ENCODE peak calls at places on chromosomes 16 and 17, in seven cellular contexts. One of them, this sample, is unnamed.

GRCh38 chr17:60154616-60155426 is 5.0 kb downstream of the CA4 start:
- DNase-seq in heart right ventricle: peak
- DNase-seq in fibroblast of lung: peak
- DNase-seq in neural progenitor cell: no peak
- DNase-seq in neuronal stem cell: no peak
- DNase-seq in RWPE2: no peak
- DNase-seq in stomach: peak
- DNase-seq in this sample: peak

GRCh38 chr16:11618107-11618717 is 31.5 kb upstream of the LITAF start:
- DNase-seq in heart right ventricle: no peak
- DNase-seq in fibroblast of lung: no peak
- DNase-seq in neural progenitor cell: no peak
- DNase-seq in neuronal stem cell: no peak
- DNase-seq in RWPE2: no peak
- DNase-seq in stomach: no peak
- DNase-seq in this sample: no peak

GRCh38 chr16:82880361-82880760 is 253.6 kb downstream of the CDH13 start:
- DNase-seq in heart right ventricle: no peak
- DNase-seq in fibroblast of lung: no peak
- DNase-seq in neural progenitor cell: no peak
- DNase-seq in neuronal stem cell: no peak
- DNase-seq in RWPE2: no peak
- DNase-seq in stomach: no peak
- DNase-seq in this sample: peak

GRCh38 chr16:65038125-65038524 is 83.7 kb downstream of the CDH11 start:
- DNase-seq in heart right ventricle: no peak
- DNase-seq in fibroblast of lung: no peak
- DNase-seq in neural progenitor cell: peak
- DNase-seq in neuronal stem cell: no peak
- DNase-seq in RWPE2: no peak
- DNase-seq in stomach: no peak
- DNase-seq in this sample: no peak

GRCh38 chr17:74646231-74646630 is 22.7 kb upstream of the CD300E start:
- DNase-seq in heart right ventricle: no peak
- DNase-seq in fibroblast of lung: peak
- DNase-seq in neural progenitor cell: no peak
- DNase-seq in neuronal stem cell: no peak
- DNase-seq in RWPE2: no peak
- DNase-seq in stomach: no peak
- DNase-seq in this sample: peak

GRCh38 chr17:728911-729310 is 3.5 kb upstream of the TLCD3A start:
- DNase-seq in heart right ventricle: no peak
- DNase-seq in fibroblast of lung: no peak
- DNase-seq in neural progenitor cell: no peak
- DNase-seq in neuronal stem cell: no peak
- DNase-seq in RWPE2: peak
- DNase-seq in stomach: peak
- DNase-seq in this sample: no peak

GRCh38 chr17:1847191-1847590 is 17.4 kb downstream of the RPA1 start:
- DNase-seq in heart right ventricle: peak
- DNase-seq in fibroblast of lung: no peak
- DNase-seq in neural progenitor cell: no peak
- DNase-seq in neuronal stem cell: no peak
- DNase-seq in RWPE2: no peak
- DNase-seq in stomach: no peak
- DNase-seq in this sample: peak

GRCh38 chr16:1613728-1614225 is 1.6 kb downstream of the CRAMP1 start:
- DNase-seq in heart right ventricle: no peak
- DNase-seq in fibroblast of lung: no peak
- DNase-seq in neural progenitor cell: peak
- DNase-seq in neuronal stem cell: peak
- DNase-seq in RWPE2: no peak
- DNase-seq in stomach: peak
- DNase-seq in this sample: peak

GRCh38 chr17:45131294-45131615 is 1.1 kb downstream of the PLCD3 start:
- DNase-seq in heart right ventricle: no peak
- DNase-seq in fibroblast of lung: no peak
- DNase-seq in neural progenitor cell: no peak
- DNase-seq in neuronal stem cell: no peak
- DNase-seq in RWPE2: no peak
- DNase-seq in stomach: no peak
- DNase-seq in this sample: no peak

GRCh38 chr17:45129426-45129939 is 2.8 kb downstream of the PLCD3 start:
- DNase-seq in heart right ventricle: no peak
- DNase-seq in fibroblast of lung: no peak
- DNase-seq in neural progenitor cell: peak
- DNase-seq in neuronal stem cell: no peak
- DNase-seq in RWPE2: no peak
- DNase-seq in stomach: no peak
- DNase-seq in this sample: no peak

GRCh38 chr17:45129940-45130639 is 2.2 kb downstream of the PLCD3 start:
- DNase-seq in heart right ventricle: no peak
- DNase-seq in fibroblast of lung: no peak
- DNase-seq in neural progenitor cell: no peak
- DNase-seq in neuronal stem cell: no peak
- DNase-seq in RWPE2: no peak
- DNase-seq in stomach: peak
- DNase-seq in this sample: no peak

GRCh38 chr17:45131616-45132301 is 556 bp downstream of the PLCD3 start:
- DNase-seq in heart right ventricle: peak
- DNase-seq in fibroblast of lung: no peak
- DNase-seq in neural progenitor cell: peak
- DNase-seq in neuronal stem cell: peak
- DNase-seq in RWPE2: no peak
- DNase-seq in stomach: peak
- DNase-seq in this sample: peak

DNA sequence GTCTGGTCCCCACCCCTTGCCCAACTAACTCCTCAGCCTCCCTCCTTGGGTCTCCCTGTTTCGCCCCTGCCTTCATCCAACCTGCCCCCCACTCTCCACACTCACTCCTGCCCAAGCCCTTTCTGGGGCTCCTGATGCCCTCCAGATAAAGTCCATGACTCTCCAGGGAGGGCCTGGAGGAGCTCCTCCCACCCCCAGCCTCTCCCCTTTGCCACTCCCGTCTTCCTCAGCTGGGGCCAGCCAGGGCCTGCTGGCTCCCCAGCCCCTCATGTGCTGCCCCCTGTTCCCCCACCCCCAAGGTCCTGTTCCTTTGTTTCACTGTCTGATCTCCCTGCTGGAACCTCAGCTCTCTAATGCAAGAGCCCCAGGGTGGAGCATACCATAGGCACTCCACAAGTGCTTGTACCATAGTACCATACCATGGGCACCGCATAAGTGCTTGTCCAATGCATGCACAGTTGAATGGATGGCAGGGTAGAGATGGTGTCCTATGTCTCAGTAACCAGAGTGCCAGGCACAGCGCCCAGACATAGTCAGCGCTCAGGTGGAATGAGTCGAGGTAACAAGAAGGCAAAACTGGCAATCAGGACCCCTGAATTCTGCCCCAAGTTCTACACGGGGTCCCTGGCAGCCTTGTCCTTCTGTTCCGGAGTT is 1.5 kb downstream of the PLCD3 start:
- DNase-seq in heart right ventricle: no peak
- DNase-seq in fibroblast of lung: no peak
- DNase-seq in neural progenitor cell: no peak
- DNase-seq in neuronal stem cell: no peak
- DNase-seq in RWPE2: no peak
- DNase-seq in stomach: no peak
- DNase-seq in this sample: no peak
- H3K4me3 ChIP-seq in heart right ventricle: peak
- H3K4me3 ChIP-seq in fibroblast of lung: no peak
- H3K4me3 ChIP-seq in neural progenitor cell: no peak
- H3K4me3 ChIP-seq in neuronal stem cell: no peak
- H3K4me3 ChIP-seq in RWPE2: no peak
- H3K4me3 ChIP-seq in stomach: peak
- H3K4me3 ChIP-seq in this sample: no peak

GRCh38 chr17:41772218-41772585 is 14.3 kb downstream of the JUP start:
- DNase-seq in heart right ventricle: no peak
- DNase-seq in fibroblast of lung: no peak
- DNase-seq in neural progenitor cell: no peak
- DNase-seq in neuronal stem cell: no peak
- DNase-seq in RWPE2: peak
- DNase-seq in stomach: peak
- DNase-seq in this sample: no peak
- H3K4me3 ChIP-seq in heart right ventricle: no peak
- H3K4me3 ChIP-seq in fibroblast of lung: no peak
- H3K4me3 ChIP-seq in neural progenitor cell: no peak
- H3K4me3 ChIP-seq in neuronal stem cell: no peak
- H3K4me3 ChIP-seq in RWPE2: no peak
- H3K4me3 ChIP-seq in stomach: no peak
- H3K4me3 ChIP-seq in this sample: no peak

GRCh38 chr16:70750893-70751467 is 50.0 kb downstream of the VAC14 start:
- DNase-seq in heart right ventricle: peak
- DNase-seq in fibroblast of lung: peak
- DNase-seq in neural progenitor cell: no peak
- DNase-seq in neuronal stem cell: no peak
- DNase-seq in RWPE2: no peak
- DNase-seq in stomach: peak
- DNase-seq in this sample: peak

GRCh38 chr16:70747703-70748631 is 53.0 kb downstream of the VAC14 start:
- DNase-seq in heart right ventricle: no peak
- DNase-seq in fibroblast of lung: peak
- DNase-seq in neural progenitor cell: no peak
- DNase-seq in neuronal stem cell: no peak
- DNase-seq in RWPE2: no peak
- DNase-seq in stomach: no peak
- DNase-seq in this sample: peak

GRCh38 chr16:70749006-70749678 is 51.8 kb downstream of the VAC14 start:
- DNase-seq in heart right ventricle: no peak
- DNase-seq in fibroblast of lung: no peak
- DNase-seq in neural progenitor cell: no peak
- DNase-seq in neuronal stem cell: no peak
- DNase-seq in RWPE2: no peak
- DNase-seq in stomach: peak
- DNase-seq in this sample: no peak

GRCh38 chr16:70751593-70751992 is 49.4 kb downstream of the VAC14 start:
- DNase-seq in heart right ventricle: no peak
- DNase-seq in fibroblast of lung: no peak
- DNase-seq in neural progenitor cell: no peak
- DNase-seq in neuronal stem cell: no peak
- DNase-seq in RWPE2: no peak
- DNase-seq in stomach: peak
- DNase-seq in this sample: no peak

DNA sequence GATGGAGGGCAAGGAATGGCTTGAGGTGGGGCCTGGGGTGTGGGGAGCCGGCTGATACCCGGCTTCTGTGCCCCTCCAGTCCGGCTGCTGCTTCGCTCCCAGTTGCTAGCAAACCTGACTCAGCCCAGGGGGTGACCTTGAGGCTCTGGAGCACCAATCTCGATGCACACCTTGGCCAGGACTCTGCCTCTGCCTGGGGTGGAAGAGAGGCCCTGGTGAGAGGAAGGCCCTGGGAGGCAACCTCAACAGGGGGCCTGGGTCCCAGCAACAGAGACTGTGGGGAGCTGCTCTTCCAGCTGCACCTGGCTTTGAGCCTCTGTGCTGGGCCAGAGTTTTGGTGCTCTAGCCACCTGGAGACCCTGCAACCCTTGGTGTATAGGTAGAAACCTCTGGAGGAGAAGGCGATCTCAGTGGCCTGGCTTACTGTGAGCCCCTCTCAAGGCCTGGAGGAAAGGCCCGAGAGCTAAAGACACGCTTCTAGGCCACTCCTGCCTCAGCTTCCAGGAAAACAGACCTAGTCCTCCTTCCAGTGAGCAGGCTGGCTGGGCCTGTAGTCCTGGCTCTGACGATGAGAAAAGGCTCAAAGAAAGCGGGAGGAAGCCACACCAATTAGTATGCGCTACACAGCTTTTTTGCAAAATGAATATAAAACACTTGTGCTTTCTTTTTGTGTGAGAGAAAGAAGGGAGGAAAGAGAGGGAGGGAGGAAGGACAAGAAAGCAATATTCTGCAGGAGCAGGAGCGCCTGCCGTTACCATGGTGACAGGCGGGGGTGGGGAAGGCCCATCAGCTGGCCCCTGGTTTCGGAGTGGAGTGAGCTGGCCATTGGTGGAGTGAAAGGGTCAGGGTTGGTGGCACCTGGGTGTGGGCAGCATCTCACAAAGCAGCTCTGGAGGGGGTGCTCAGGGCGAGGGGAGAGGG is 51.0 kb downstream of the VAC14 start:
- DNase-seq in heart right ventricle: no peak
- DNase-seq in fibroblast of lung: no peak
- DNase-seq in neural progenitor cell: peak
- DNase-seq in neuronal stem cell: no peak
- DNase-seq in RWPE2: no peak
- DNase-seq in stomach: no peak
- DNase-seq in this sample: no peak
- H3K4me3 ChIP-seq in heart right ventricle: no peak
- H3K4me3 ChIP-seq in fibroblast of lung: no peak
- H3K4me3 ChIP-seq in neural progenitor cell: no peak
- H3K4me3 ChIP-seq in neuronal stem cell: no peak
- H3K4me3 ChIP-seq in RWPE2: no peak
- H3K4me3 ChIP-seq in stomach: no peak
- H3K4me3 ChIP-seq in this sample: no peak

GRCh38 chr17:61312406-61313295 is 87.0 kb upstream of the TBX2 start:
- DNase-seq in heart right ventricle: no peak
- DNase-seq in fibroblast of lung: no peak
- DNase-seq in neural progenitor cell: no peak
- DNase-seq in neuronal stem cell: no peak
- DNase-seq in RWPE2: no peak
- DNase-seq in stomach: no peak
- DNase-seq in this sample: no peak

GRCh38 chr17:61313515-61314326 is 85.9 kb upstream of the TBX2 start:
- DNase-seq in heart right ventricle: peak
- DNase-seq in fibroblast of lung: no peak
- DNase-seq in neural progenitor cell: no peak
- DNase-seq in neuronal stem cell: no peak
- DNase-seq in RWPE2: no peak
- DNase-seq in stomach: no peak
- DNase-seq in this sample: no peak

GRCh38 chr17:61317779-61318178 is 81.9 kb upstream of the TBX2 start:
- DNase-seq in heart right ventricle: no peak
- DNase-seq in fibroblast of lung: no peak
- DNase-seq in neural progenitor cell: no peak
- DNase-seq in neuronal stem cell: no peak
- DNase-seq in RWPE2: no peak
- DNase-seq in stomach: no peak
- DNase-seq in this sample: no peak

GRCh38 chr17:61316633-61317032 is 83.0 kb upstream of the TBX2 start:
- DNase-seq in heart right ventricle: no peak
- DNase-seq in fibroblast of lung: no peak
- DNase-seq in neural progenitor cell: no peak
- DNase-seq in neuronal stem cell: no peak
- DNase-seq in RWPE2: no peak
- DNase-seq in stomach: no peak
- DNase-seq in this sample: no peak

DNA sequence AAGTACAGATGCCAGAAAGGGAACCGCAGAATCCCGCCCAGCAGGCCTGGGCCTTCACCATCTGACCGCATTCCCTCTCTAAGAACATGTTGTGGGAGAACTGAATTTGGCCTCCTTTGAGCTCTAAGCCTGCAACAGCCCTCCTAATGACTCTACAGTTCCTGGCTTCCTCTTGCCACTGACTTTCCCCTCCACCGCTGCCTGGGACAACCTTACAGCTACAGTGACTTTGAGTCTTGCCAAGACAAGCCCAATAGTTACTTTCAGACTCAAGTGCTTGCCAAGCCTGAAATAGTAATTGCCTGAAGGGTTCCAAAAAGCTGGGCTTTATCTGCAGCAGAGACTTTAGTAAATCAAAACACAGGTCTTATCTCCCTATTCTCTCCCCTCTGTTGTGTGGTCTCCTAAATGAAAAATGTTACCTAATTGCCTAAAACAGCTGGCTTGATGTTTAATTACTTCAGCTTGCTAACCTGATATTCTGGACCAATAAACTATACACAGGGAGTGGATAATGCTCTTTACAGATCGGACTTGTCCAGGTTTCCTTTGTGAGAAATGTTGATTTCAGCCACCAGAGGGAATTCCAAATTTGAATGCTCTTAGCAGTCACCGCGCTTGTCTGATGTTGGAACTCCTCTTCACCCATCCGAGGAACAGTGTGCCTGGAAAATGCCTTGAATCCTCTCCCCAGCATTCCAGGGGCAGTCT is 85.1 kb upstream of the TBX2 start:
- DNase-seq in heart right ventricle: peak
- DNase-seq in fibroblast of lung: peak
- DNase-seq in neural progenitor cell: no peak
- DNase-seq in neuronal stem cell: no peak
- DNase-seq in RWPE2: no peak
- DNase-seq in stomach: peak
- DNase-seq in this sample: peak
- H3K4me3 ChIP-seq in heart right ventricle: no peak
- H3K4me3 ChIP-seq in fibroblast of lung: no peak
- H3K4me3 ChIP-seq in neural progenitor cell: no peak
- H3K4me3 ChIP-seq in neuronal stem cell: no peak
- H3K4me3 ChIP-seq in RWPE2: no peak
- H3K4me3 ChIP-seq in stomach: no peak
- H3K4me3 ChIP-seq in this sample: no peak

This sample was measured in cardiac fibroblast.